ENCODE peak calls at places on chromosomes 1 and 21, in nine cellular contexts. D is sigmoid colon, A is fibroblast of lung, X is natural killer cell, J is A549, P is GM20000, Q is cardiac muscle cell, Z is AG09319, C is progenitor cell of endocrine pancreas. B is an unnamed sample.

GRCh38 chr1:42957880-42958487 is 684 bp downstream of the SLC2A1 start:
- DNase-seq in X (peak; percentile 56), P (peak; percentile 96), A (peak; percentile 38), Q (peak; percentile 86), Z (no peak), C (peak; percentile 42), D (peak; percentile 77), J (peak; percentile 72), B (peak; percentile 81)

GRCh38 chr1:59156526-59157196 is 140.2 kb upstream of the FGGY start:
- DNase-seq in A (no peak), Z (no peak), Q (peak; percentile 29), X (no peak), C (no peak), J (peak; percentile 26), P (no peak), D (no peak), B (no peak)

GRCh38 chr1:89836997-89837909 is 16.4 kb downstream of the LRRC8D start:
- DNase-seq in Z (no peak), X (no peak), C (no peak), A (no peak), Q (no peak), D (no peak), P (no peak), J (no peak), B (no peak)

GRCh38 chr1:158283965-158284364 is 5.8 kb upstream of the CD1C start:
- DNase-seq in J (no peak), C (no peak), A (no peak), D (no peak), P (peak; percentile 20), Q (no peak), Z (no peak), X (no peak), B (no peak)

GRCh38 chr1:174953657-174954435 is 45.9 kb upstream of the CACYBP start:
- DNase-seq in C (no peak), Z (no peak), J (no peak), A (no peak), X (no peak), Q (no peak), P (no peak), D (no peak), B (no peak)

GRCh38 chr21:31665397-31665796 is 5.9 kb downstream of the SOD1 start:
- DNase-seq in Z (no peak), X (no peak), C (no peak), D (no peak), A (no peak), Q (no peak), J (no peak), P (no peak), B (peak; percentile 67)

GRCh38 chr1:6261615-6261995 is 707 bp upstream of the GPR153 start:
- DNase-seq in J (no peak), X (no peak), Z (no peak), A (no peak), D (no peak), C (no peak), Q (peak; percentile 76), P (no peak), B (no peak)

GRCh38 chr1:174153085-174153824 is 6.1 kb upstream of the RABGAP1L start:
- DNase-seq in J (no peak), D (no peak), Q (no peak), C (no peak), A (no peak), X (no peak), Z (no peak), P (no peak), B (no peak)

GRCh38 chr1:118360817-118361216 is 175.8 kb upstream of the SPAG17 start:
- DNase-seq in C (no peak), J (no peak), Q (no peak), D (no peak), X (no peak), P (no peak), A (peak; percentile 57), Z (no peak), B (no peak)

GRCh38 chr1:76065212-76065611 is 9.3 kb upstream of the ST6GALNAC3 start:
- DNase-seq in A (no peak), C (no peak), Z (no peak), Q (no peak), D (no peak), X (no peak), P (no peak), J (no peak), B (no peak)

GRCh38 chr21:41562101-41563000 is 54.4 kb upstream of the TMPRSS2 start:
- DNase-seq in Q (no peak), C (no peak), J (no peak), P (no peak), A (no peak), X (no peak), D (no peak), Z (no peak), B (no peak)

GRCh38 chr1:198830397-198830796 is 191.6 kb downstream of the PTPRC start:
- DNase-seq in A (no peak), X (no peak), C (no peak), P (no peak), D (no peak), Z (no peak), Q (no peak), J (no peak), B (no peak)

GRCh38 chr1:236880209-236880608 is 85.1 kb downstream of the MTR start:
- DNase-seq in Z (no peak), Q (peak; percentile 51), A (no peak), P (no peak), J (no peak), D (no peak), C (no peak), X (no peak), B (no peak)

GRCh38 chr1:156097499-156098178 is 15.4 kb upstream of the MEX3A start:
- DNase-seq in Z (no peak), P (no peak), J (no peak), Q (no peak), X (no peak), C (no peak), D (no peak), A (no peak), B (peak; percentile 78)

GRCh38 chr1:32925360-32926142 is 24.4 kb upstream of the TMEM54 start:
- DNase-seq in Z (no peak), J (no peak), A (peak; percentile 23), C (no peak), P (no peak), X (no peak), Q (peak; percentile 74), D (no peak), B (peak; percentile 35)
- TF ChIP-seq CTCF in Z (no peak), J (no peak), A (no peak), C (no peak), P (peak; percentile 4), X (no peak), Q (no peak), D (no peak), B (no peak)

DNA sequence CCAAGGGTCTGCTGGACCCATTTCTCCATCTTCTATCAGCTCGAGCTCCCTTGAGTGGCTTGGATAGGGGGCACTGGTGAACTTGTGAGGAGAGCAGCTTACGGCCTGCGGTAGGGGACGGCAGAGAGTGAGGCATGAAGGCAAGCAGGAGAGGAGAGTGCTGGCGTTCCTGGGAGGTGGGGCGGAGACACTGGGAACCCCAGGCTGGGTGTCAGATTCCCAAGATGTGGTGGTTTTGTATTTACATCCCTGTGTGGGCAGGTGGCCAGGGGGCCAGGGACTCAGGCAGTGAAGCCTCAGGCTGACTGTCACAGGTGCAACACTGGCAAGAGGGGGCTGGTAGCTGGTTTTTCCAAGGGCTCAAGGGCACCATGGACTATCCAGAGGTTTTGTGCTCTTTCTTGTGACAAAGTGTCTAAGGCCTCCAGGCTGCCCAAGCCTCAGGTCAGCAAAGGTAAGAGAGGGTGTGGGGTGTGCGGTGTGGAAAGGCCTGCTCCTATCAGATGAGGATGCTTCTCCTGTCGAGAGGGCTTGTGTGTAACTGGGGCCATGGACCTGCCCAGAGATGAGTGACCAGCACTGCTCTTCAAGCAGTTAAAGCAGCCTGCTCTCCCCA is 45.1 kb upstream of the ROR1 start:
- DNase-seq in Z (no peak), Q (no peak), A (no peak), P (no peak), J (no peak), C (no peak), X (no peak), D (no peak), B (no peak)
- TF ChIP-seq CTCF in Z (no peak), Q (no peak), A (no peak), P (no peak), J (no peak), C (no peak), X (no peak), D (no peak), B (no peak)

GRCh38 chr1:48936436-48936835 is 159.7 kb upstream of the BEND5 start:
- DNase-seq in P (no peak), C (no peak), J (no peak), Q (no peak), A (no peak), Z (no peak), X (no peak), D (no peak), B (no peak)

GRCh38 chr1:48940354-48940753 is 163.7 kb upstream of the BEND5 start:
- DNase-seq in P (no peak), Z (no peak), C (no peak), J (no peak), Q (no peak), D (no peak), X (no peak), A (no peak), B (no peak)

GRCh38 chr1:48939828-48940227 is 163.1 kb upstream of the BEND5 start:
- DNase-seq in X (no peak), D (no peak), P (no peak), Z (no peak), C (no peak), Q (no peak), J (no peak), A (no peak), B (no peak)

GRCh38 chr1:48938975-48939374 is 162.3 kb upstream of the BEND5 start:
- DNase-seq in X (no peak), A (no peak), P (no peak), D (no peak), Z (no peak), J (no peak), C (no peak), Q (no peak), B (no peak)

GRCh38 chr1:48937732-48938131 is 161.0 kb upstream of the BEND5 start:
- DNase-seq in Q (no peak), Z (no peak), X (no peak), A (no peak), P (no peak), D (no peak), J (no peak), C (no peak), B (no peak)
- TF ChIP-seq CTCF in Q (no peak), Z (no peak), X (no peak), A (no peak), P (no peak), D (no peak), J (no peak), C (no peak), B (no peak)

GRCh38 chr1:182839209-182840065 is at the start of gene DHX9:
- DNase-seq in X (peak; percentile 98), Z (peak; percentile 65), A (peak; percentile 89), Q (peak; percentile 95), D (peak; percentile 97), J (peak; percentile 85), C (peak; percentile 92), P (peak; percentile 98), B (peak; percentile 92)
- TF ChIP-seq CTCF in X (no peak), Z (no peak), A (peak; percentile 25), Q (peak; percentile 8), D (no peak), J (no peak), C (peak; percentile 34), P (no peak), B (no peak)

GRCh38 chr1:197692965-197693364 is 82.3 kb downstream of the DENND1B start:
- DNase-seq in P (peak; percentile 15), A (peak; percentile 42), D (no peak), C (no peak), Q (no peak), J (no peak), Z (no peak), X (no peak), B (no peak)
- TF ChIP-seq CTCF in P (peak; percentile 29), A (peak; percentile 30), D (no peak), C (peak; percentile 6), Q (peak; percentile 31), J (peak; percentile 50), Z (peak; percentile 26), X (peak; percentile 21), B (no peak)